ENCODE peak calls at places on chromosome 1, in four cellular contexts. One of them, this sample, is unnamed.

GRCh38 chr1:118100686-118101300 is 84.2 kb downstream of the SPAG17 start:
- DNase-seq in NCI-H1105: peak
- DNase-seq in endothelial cell: no peak
- DNase-seq in CD8-positive, alpha-beta memory T cell: no peak
- DNase-seq in this sample: no peak

GRCh38 chr1:221740941-221741363 is 937 bp downstream of the DUSP10 start:
- DNase-seq in NCI-H1105: no peak
- DNase-seq in endothelial cell: no peak
- DNase-seq in CD8-positive, alpha-beta memory T cell: peak
- DNase-seq in this sample: no peak

GRCh38 chr1:154955039-154955717 is 721 bp downstream of the PBXIP1 start:
- DNase-seq in CD8-positive, alpha-beta memory T cell: peak
- DNase-seq in NCI-H1105: peak
- DNase-seq in endothelial cell: peak
- DNase-seq in this sample: peak

GRCh38 chr1:12528021-12528852 is 89.8 kb downstream of the DHRS3 start:
- DNase-seq in endothelial cell: no peak
- DNase-seq in NCI-H1105: no peak
- DNase-seq in CD8-positive, alpha-beta memory T cell: no peak
- DNase-seq in this sample: no peak

GRCh38 chr1:211036701-211037494 is 97.0 kb downstream of the KCNH1 start:
- DNase-seq in CD8-positive, alpha-beta memory T cell: no peak
- DNase-seq in NCI-H1105: no peak
- DNase-seq in endothelial cell: no peak
- DNase-seq in this sample: no peak

GRCh38 chr1:234716907-234717375 is 107.0 kb upstream of the IRF2BP2 start:
- DNase-seq in endothelial cell: no peak
- DNase-seq in NCI-H1105: no peak
- DNase-seq in CD8-positive, alpha-beta memory T cell: no peak
- DNase-seq in this sample: no peak

GRCh38 chr1:203275656-203276272 is 29.6 kb upstream of the BTG2 start:
- DNase-seq in endothelial cell: no peak
- DNase-seq in CD8-positive, alpha-beta memory T cell: no peak
- DNase-seq in NCI-H1105: no peak
- DNase-seq in this sample: no peak

GRCh38 chr1:216221260-216221700 is 202.0 kb downstream of the USH2A start:
- DNase-seq in NCI-H1105: peak
- DNase-seq in endothelial cell: peak
- DNase-seq in CD8-positive, alpha-beta memory T cell: no peak
- DNase-seq in this sample: peak

GRCh38 chr1:116878804-116879477 is 30.8 kb upstream of the PTGFRN start:
- DNase-seq in endothelial cell: peak
- DNase-seq in CD8-positive, alpha-beta memory T cell: no peak
- DNase-seq in NCI-H1105: peak
- DNase-seq in this sample: peak

GRCh38 chr1:199859525-199859924 is 168.0 kb upstream of the NR5A2 start:
- DNase-seq in CD8-positive, alpha-beta memory T cell: no peak
- DNase-seq in endothelial cell: no peak
- DNase-seq in NCI-H1105: no peak
- DNase-seq in this sample: no peak

GRCh38 chr1:199129247-199129646 is 490.4 kb downstream of the PTPRC start:
- DNase-seq in endothelial cell: no peak
- DNase-seq in CD8-positive, alpha-beta memory T cell: no peak
- DNase-seq in NCI-H1105: no peak
- DNase-seq in this sample: no peak